ENCODE peak calls at places on chromosome 3, in four cellular contexts. H is psoas muscle; V is naive thymus-derived CD4-positive, alpha-beta T cell; M is gastrocnemius medialis. T is an unnamed sample.

GRCh38 chr3:196063456-196063855 is 18.4 kb downstream of the TFRC start:
- DNase-seq in H (no peak), V (no peak), M (no peak), T (no peak)

GRCh38 chr3:86990734-86991481 is at the start of gene VGLL3:
- DNase-seq in H (peak), V (peak), M (peak), T (peak)

GRCh38 chr3:171804618-171805389 is 5.5 kb downstream of the PLD1 start:
- DNase-seq in H (no peak), V (no peak), M (no peak), T (no peak)

GRCh38 chr3:111035896-111036295 is 35.7 kb upstream of the NECTIN3 start:
- DNase-seq in H (no peak), V (no peak), M (no peak), T (no peak)

GRCh38 chr3:18988619-18989229 is 159.6 kb upstream of the KCNH8 start:
- DNase-seq in H (no peak), V (peak), M (no peak), T (peak)

GRCh38 chr3:30553641-30554316 is 52.6 kb upstream of the TGFBR2 start:
- DNase-seq in H (no peak), V (no peak), M (no peak), T (no peak)

GRCh38 chr3:169952045-169952444 is 14.6 kb upstream of the SEC62 start:
- DNase-seq in H (no peak), V (no peak), M (no peak), T (no peak)

GRCh38 chr3:137642305-137642704 is 121.8 kb upstream of the SOX14 start:
- DNase-seq in H (no peak), V (no peak), M (no peak), T (no peak)

GRCh38 chr3:30886888-30887287 is 7.6 kb downstream of the GADL1 start:
- DNase-seq in H (no peak), V (no peak), M (no peak), T (no peak)

GRCh38 chr3:32384938-32385337 is 6.7 kb upstream of the CMTM7 start:
- DNase-seq in H (no peak), V (no peak), M (no peak), T (peak)

GRCh38 chr3:171163724-171164465 is 137.4 kb upstream of the SLC2A2 start:
- DNase-seq in H (no peak), V (no peak), M (no peak), T (no peak)

GRCh38 chr3:156217674-156218352 is 97.4 kb downstream of the KCNAB1 start:
- DNase-seq in H (no peak), V (no peak), M (no peak), T (no peak)

GRCh38 chr3:152209776-152210175 is 59.0 kb upstream of the MBNL1 start:
- DNase-seq in H (no peak), V (no peak), M (no peak), T (no peak)

GRCh38 chr3:8900065-8900464 is 63.2 kb downstream of the RAD18 start:
- DNase-seq in H (no peak), V (no peak), M (no peak), T (no peak)
- H3K27ac ChIP-seq in H (no peak), V (no peak), M (no peak), T (no peak)

GRCh38 chr3:72798552-72799195 is 49.6 kb downstream of the SHQ1 start:
- DNase-seq in H (no peak), V (no peak), M (no peak), T (no peak)

GRCh38 chr3:72791132-72791531 is 57.1 kb downstream of the SHQ1 start:
- DNase-seq in H (no peak), V (no peak), M (no peak), T (no peak)

GRCh38 chr3:72797773-72798543 is 50.3 kb downstream of the SHQ1 start:
- DNase-seq in H (no peak), V (no peak), M (no peak), T (no peak)

GRCh38 chr3:72794079-72794478 is 54.2 kb downstream of the SHQ1 start:
- DNase-seq in H (no peak), V (no peak), M (no peak), T (no peak)
- H3K27ac ChIP-seq in H (no peak), V (no peak), M (no peak), T (no peak)

DNA sequence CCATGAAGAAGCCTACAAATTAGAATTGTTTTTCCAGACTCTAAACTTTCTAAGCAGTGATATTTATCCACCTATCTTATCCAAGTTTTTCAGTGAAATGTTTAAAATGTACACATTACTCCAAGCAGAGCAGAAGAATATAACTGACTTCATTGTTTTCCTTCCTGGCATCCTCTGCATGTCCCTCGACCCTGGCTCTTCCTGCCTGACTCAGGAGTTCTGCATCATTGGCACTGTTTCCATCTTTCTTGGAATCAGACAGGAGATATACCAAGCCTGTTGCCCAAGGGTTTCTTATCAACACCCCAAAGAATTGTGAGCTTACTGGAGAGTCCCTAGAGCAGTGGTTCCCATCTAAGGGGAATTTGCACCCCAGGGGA is 401.5 kb upstream of the PROK2 start:
- DNase-seq in H (no peak), V (no peak), M (no peak), T (no peak)
- H3K27ac ChIP-seq in H (no peak), V (no peak), M (no peak), T (no peak)

GRCh38 chr3:66441124-66441523 is 59.7 kb downstream of the LRIG1 start:
- DNase-seq in H (no peak), V (no peak), M (no peak), T (no peak)
- H3K27ac ChIP-seq in H (peak), V (no peak), M (peak), T (no peak)

GRCh38 chr3:37859908-37860199 is 1.8 kb upstream of the CTDSPL start:
- DNase-seq in H (no peak), V (no peak), M (no peak), T (no peak)
- H3K27ac ChIP-seq in H (peak), V (peak), M (peak), T (no peak)

DNA sequence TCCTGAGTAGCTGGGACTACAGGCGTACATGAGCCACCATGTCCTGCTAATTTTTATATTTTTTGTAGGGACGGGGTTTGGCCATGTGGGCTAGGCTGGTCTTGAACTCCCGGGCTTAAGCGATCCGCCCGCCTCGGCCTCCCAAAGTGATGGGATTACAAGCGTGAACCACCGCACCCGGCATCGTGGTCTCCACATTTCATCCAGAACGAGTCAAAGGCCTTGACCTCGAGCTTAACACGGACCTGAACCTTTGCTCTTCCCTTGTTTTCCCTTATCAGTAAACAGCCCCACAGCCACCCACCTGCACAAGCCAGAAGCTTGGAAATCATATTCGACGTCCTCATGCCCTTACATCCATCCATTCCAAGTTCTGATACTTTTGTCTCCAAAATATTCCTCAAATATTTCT is 1.3 kb upstream of the PTPN23 start:
- DNase-seq in H (no peak), V (no peak), M (no peak), T (no peak)
- H3K27ac ChIP-seq in H (peak), V (peak), M (peak), T (no peak)

GRCh38 chr3:57893668-57894067 is 114.6 kb upstream of the FLNB start:
- DNase-seq in H (no peak), V (no peak), M (no peak), T (no peak)
- H3K27ac ChIP-seq in H (peak), V (no peak), M (peak), T (no peak)

GRCh38 chr3:43248956-43249355 is 37.4 kb upstream of the SNRK start:
- DNase-seq in H (no peak), V (no peak), M (no peak), T (no peak)

GRCh38 chr3:43247556-43248186 is 38.7 kb upstream of the SNRK start:
- DNase-seq in H (no peak), V (no peak), M (no peak), T (no peak)

GRCh38 chr3:43248194-43248593 is 38.1 kb upstream of the SNRK start:
- DNase-seq in H (no peak), V (no peak), M (no peak), T (no peak)

GRCh38 chr3:43244694-43245093 is 41.6 kb upstream of the SNRK start:
- DNase-seq in H (no peak), V (no peak), M (no peak), T (no peak)

DNA sequence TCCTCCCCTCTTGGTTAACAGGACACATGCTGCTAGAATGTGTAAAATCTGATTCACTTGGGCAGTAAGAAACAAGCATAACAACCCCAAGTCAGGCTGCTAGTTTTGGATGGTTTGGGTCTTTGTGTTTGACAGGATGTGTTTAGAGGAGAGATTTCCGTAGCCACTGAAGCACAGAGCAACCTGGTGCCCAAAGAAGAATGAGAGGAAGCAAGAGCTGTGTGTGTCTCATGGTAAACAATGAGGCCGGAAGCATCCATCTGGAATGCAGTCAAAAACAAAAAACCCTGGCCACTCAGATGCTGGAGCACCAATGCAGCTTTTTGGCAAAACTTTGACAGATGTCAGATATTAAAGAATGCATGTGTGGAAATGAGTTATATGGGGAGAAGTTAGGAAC is 39.4 kb upstream of the SNRK start:
- DNase-seq in H (no peak), V (peak), M (no peak), T (peak)
- H3K27ac ChIP-seq in H (peak), V (peak), M (no peak), T (no peak)

T was measured in neuronal stem cell.